ENCODE peak calls at places on chromosomes 2 and 18, in four cellular contexts. E is ascending aorta, Q is pancreas, G is thoracic aorta. J is an unnamed sample.

GRCh38 chr2:236169151-236169721 is 1.1 kb upstream of the GBX2 start:
- DNase-seq in E (no peak), Q (no peak), G (no peak), J (no peak)

GRCh38 chr18:75581336-75582121 is 154.0 kb upstream of the SMIM21 start:
- DNase-seq in E (no peak), Q (no peak), G (no peak), J (no peak)

GRCh38 chr2:123362671-123363070 is 662.4 kb upstream of the CNTNAP5 start:
- DNase-seq in E (no peak), Q (no peak), G (no peak), J (no peak)

GRCh38 chr2:99694331-99694730 is 204.5 kb upstream of the REV1 start:
- DNase-seq in E (no peak), Q (no peak), G (no peak), J (no peak)

GRCh38 chr2:128584296-128584900 is 265.7 kb upstream of the HS6ST1 start:
- DNase-seq in E (no peak), Q (no peak), G (no peak), J (no peak)

GRCh38 chr2:188897096-188897495 is 77.1 kb upstream of the COL3A1 start:
- DNase-seq in E (no peak), Q (no peak), G (no peak), J (no peak)

GRCh38 chr2:107595749-107596148 is 230.9 kb upstream of the RGPD4 start:
- DNase-seq in E (no peak), Q (no peak), G (no peak), J (no peak)

GRCh38 chr18:34576622-34577021 is 133.5 kb upstream of the DTNA start:
- DNase-seq in E (no peak), Q (no peak), G (no peak), J (no peak)

GRCh38 chr2:74188018-74188601 is 9.4 kb upstream of the MOB1A start:
- DNase-seq in E (no peak), Q (no peak), G (no peak), J (no peak)

GRCh38 chr2:37894601-37895000 is 30.5 kb upstream of the RMDN2 start:
- DNase-seq in E (no peak), Q (no peak), G (no peak), J (no peak)

GRCh38 chr2:28250006-28250405 is 142.7 kb upstream of the FOSL2 start:
- DNase-seq in E (no peak), Q (no peak), G (no peak), J (no peak)

GRCh38 chr18:3679254-3679653 is 229.3 kb downstream of the TGIF1 start:
- DNase-seq in E (no peak), Q (no peak), G (no peak), J (no peak)

GRCh38 chr2:74659462-74659861 is 5.4 kb downstream of the SEMA4F start:
- DNase-seq in E (no peak), Q (no peak), G (no peak), J (no peak)

GRCh38 chr18:8806798-8807501 is 101.6 kb downstream of the MTCL1 start:
- DNase-seq in E (no peak), Q (no peak), G (no peak), J (no peak)

GRCh38 chr2:198188982-198189381 is 384.6 kb downstream of the PLCL1 start:
- DNase-seq in E (no peak), Q (no peak), G (no peak), J (no peak)

GRCh38 chr18:22961156-22961555 is 28.0 kb downstream of the RBBP8 start:
- DNase-seq in E (no peak), Q (no peak), G (no peak), J (no peak)

GRCh38 chr2:73986085-73986680 is 1.5 kb downstream of the TET3 start:
- DNase-seq in E (no peak), Q (peak), G (no peak), J (no peak)

GRCh38 chr2:207993141-207993763 is 32.1 kb downstream of the PLEKHM3 start:
- DNase-seq in E (no peak), Q (no peak), G (no peak), J (no peak)

GRCh38 chr2:240360645-240361475 is 74.6 kb upstream of the GPC1 start:
- DNase-seq in E (no peak), Q (no peak), G (no peak), J (no peak)

GRCh38 chr2:140786585-140786984 is 1344.2 kb downstream of the LRP1B start:
- DNase-seq in E (no peak), Q (no peak), G (no peak), J (no peak)

GRCh38 chr2:159124441-159124911 is 156.0 kb downstream of the TANC1 start:
- DNase-seq in E (no peak), Q (no peak), G (no peak), J (peak)

GRCh38 chr18:48547456-48548403 is 8.9 kb downstream of the CTIF start:
- DNase-seq in E (no peak), Q (no peak), G (peak), J (peak)

GRCh38 chr18:66377291-66377690 is 226.6 kb downstream of the CDH19 start:
- DNase-seq in E (no peak), Q (no peak), G (no peak), J (no peak)

GRCh38 chr2:110903548-110903947 is 171.2 kb downstream of the ACOXL start:
- DNase-seq in E (no peak), Q (no peak), G (no peak), J (no peak)

GRCh38 chr2:160077912-160078585 is 15.6 kb upstream of the PLA2R1 start:
- DNase-seq in E (no peak), Q (no peak), G (no peak), J (peak)

GRCh38 chr2:25960920-25961319 is 21.4 kb downstream of the KIF3C start:
- DNase-seq in E (no peak), Q (no peak), G (no peak), J (no peak)

GRCh38 chr2:190210471-190210870 is 109.2 kb downstream of the HIBCH start:
- DNase-seq in E (no peak), Q (no peak), G (no peak), J (no peak)

GRCh38 chr2:15747698-15748471 is 156.2 kb downstream of the DDX1 start:
- DNase-seq in E (no peak), Q (no peak), G (no peak), J (no peak)

GRCh38 chr2:222302178-222303018 is 3.6 kb upstream of the PAX3 start:
- DNase-seq in E (no peak), Q (no peak), G (no peak), J (no peak)

GRCh38 chr2:163697846-163698637 is 37.8 kb downstream of the FIGN start:
- DNase-seq in E (no peak), Q (no peak), G (no peak), J (no peak)

GRCh38 chr18:3815991-3816390 is 366.0 kb downstream of the TGIF1 start:
- DNase-seq in E (no peak), Q (no peak), G (no peak), J (no peak)

GRCh38 chr2:172239944-172240590 is 137.4 kb upstream of the DLX2 start:
- DNase-seq in E (no peak), Q (no peak), G (no peak), J (no peak)

GRCh38 chr2:133821107-133821760 is 253.0 kb upstream of the NCKAP5 start:
- DNase-seq in E (no peak), Q (no peak), G (no peak), J (peak)

GRCh38 chr18:21129586-21130216 is 18.1 kb upstream of the ROCK1 start:
- DNase-seq in E (no peak), Q (no peak), G (no peak), J (no peak)

GRCh38 chr2:88159481-88159880 is 10.7 kb upstream of the THNSL2 start:
- DNase-seq in E (no peak), Q (no peak), G (no peak), J (no peak)

DNA sequence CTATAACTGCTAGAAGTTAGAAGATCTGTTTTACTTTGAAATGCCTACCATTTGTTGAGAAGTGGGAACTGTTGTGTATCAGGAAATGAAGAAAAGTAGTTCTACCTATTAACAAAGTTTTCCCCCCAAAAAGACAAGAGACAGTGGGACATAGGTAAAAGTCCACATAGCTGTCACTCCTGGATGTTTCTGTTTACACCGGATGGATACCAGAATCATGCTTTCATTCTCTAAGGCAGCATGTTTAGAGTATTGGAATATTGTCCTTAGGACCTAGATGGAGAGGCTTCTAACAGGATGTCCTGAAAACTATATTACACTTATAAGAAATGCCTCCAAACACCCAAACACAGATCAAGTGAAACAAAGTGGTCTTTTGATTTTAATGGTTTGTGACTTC is 143.1 kb downstream of the MCFD2 start:
- DNase-seq in E (no peak), Q (no peak), G (no peak), J (no peak)
- TF ChIP-seq CTCF in E (no peak), Q (no peak), G (no peak), J (no peak)

DNA sequence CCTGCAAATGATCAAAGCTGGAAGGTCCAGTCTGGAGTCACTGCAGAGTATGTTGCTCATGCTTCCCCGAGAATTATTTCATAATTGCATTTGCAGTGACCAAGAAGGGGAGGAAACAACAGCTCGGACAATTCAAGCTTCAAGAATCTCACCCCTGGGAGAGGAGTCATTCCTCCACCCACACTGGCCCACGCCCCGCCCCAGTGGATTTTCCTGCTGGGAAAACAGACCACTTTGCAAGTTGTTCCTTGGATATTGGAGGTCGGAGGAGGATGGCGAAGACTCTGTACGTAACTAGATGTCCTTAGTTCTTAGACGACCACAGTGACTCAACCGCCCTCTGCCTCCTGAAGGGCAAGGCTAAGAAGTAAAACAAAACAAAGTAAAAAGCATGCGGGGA is 159.4 kb downstream of the TPO start:
- DNase-seq in E (no peak), Q (no peak), G (no peak), J (no peak)
- H3K4me3 ChIP-seq in E (no peak), Q (no peak), G (no peak), J (no peak)

GRCh38 chr18:57859314-57859713 is 56.2 kb upstream of the ATP8B1 start:
- DNase-seq in E (no peak), Q (no peak), G (no peak), J (peak)
- TF ChIP-seq CTCF in E (no peak), Q (peak), G (no peak), J (peak)

GRCh38 chr2:152534460-152535131 is 182.7 kb downstream of the PRPF40A start:
- DNase-seq in E (no peak), Q (no peak), G (no peak), J (no peak)
- H3K4me3 ChIP-seq in E (peak), Q (no peak), G (peak), J (no peak)

DNA sequence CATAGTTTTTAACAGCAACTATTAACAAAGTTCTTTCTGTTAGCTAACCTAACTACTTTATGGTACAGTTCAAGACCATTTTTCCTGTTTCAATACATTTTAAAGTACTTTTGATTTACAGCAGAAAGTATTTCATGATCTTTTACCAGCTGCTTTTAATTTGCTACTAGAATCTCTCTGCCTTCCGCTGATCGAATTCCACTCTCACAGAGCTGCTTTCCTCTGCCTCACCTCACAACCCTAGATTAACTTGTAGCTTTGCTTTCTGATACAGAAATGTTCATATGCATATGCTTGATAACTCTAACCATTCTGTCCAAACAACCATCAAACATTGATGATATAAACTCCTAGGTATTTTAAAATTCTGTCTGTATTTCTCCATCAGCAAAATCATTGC is 463.2 kb upstream of the ZEB2 start:
- DNase-seq in E (no peak), Q (no peak), G (no peak), J (no peak)
- TF ChIP-seq CTCF in E (no peak), Q (no peak), G (no peak), J (no peak)

GRCh38 chr18:62643181-62643580 is 72.2 kb upstream of the PHLPP1 start:
- DNase-seq in E (no peak), Q (no peak), G (no peak), J (no peak)
- H3K4me3 ChIP-seq in E (no peak), Q (no peak), G (no peak), J (no peak)